ENCODE peak calls at places on chromosomes 11 and 22, in nine cellular contexts. X, B, W, N, M, K, I, V and Z are unnamed samples. For H3K36me3, the result is how much of the 10 kb centered on the place peaks cover.

GRCh38 chr22:44331881-44332714 is 19.3 kb upstream of the SHISAL1 start:
- DNase-seq in K (no peak), W (peak), X (no peak), B (peak), V (peak), N (no peak), M (peak), I (no peak), Z (peak)

GRCh38 chr11:3157381-3158130 is 7.6 kb downstream of the OSBPL5 start:
- DNase-seq in V (no peak), W (peak), B (peak), M (no peak), X (peak), K (peak), I (peak), N (no peak), Z (peak)

GRCh38 chr22:46971141-46971775 is 208.8 kb downstream of the TBC1D22A start:
- DNase-seq in I (no peak), W (no peak), V (peak), X (peak), M (peak), B (peak), K (no peak), N (no peak), Z (no peak)

GRCh38 chr11:130001491-130002351 is 914 bp downstream of the PRDM10 start:
- DNase-seq in M (peak), W (peak), X (peak), B (no peak), V (peak), N (peak), I (peak), K (peak), Z (peak)

GRCh38 chr11:19683141-19683805 is 29.4 kb upstream of the NAV2 start:
- DNase-seq in I (no peak), K (no peak), X (no peak), N (no peak), B (no peak), W (peak), M (no peak), V (no peak), Z (peak)

GRCh38 chr11:66815646-66816045 is 27.6 kb upstream of the RCE1 start:
- DNase-seq in M (no peak), I (no peak), N (peak), V (peak), K (no peak), B (no peak), X (no peak), W (peak), Z (no peak)

GRCh38 chr11:91406009-91406408 is 818.6 kb upstream of the FAT3 start:
- DNase-seq in W (no peak), K (no peak), X (no peak), M (no peak), I (no peak), N (no peak), V (no peak), B (peak), Z (no peak)

GRCh38 chr11:126669416-126669815 is 313.9 kb downstream of the ST3GAL4 start:
- DNase-seq in V (peak), B (no peak), I (no peak), W (peak), K (no peak), M (no peak), N (no peak), X (no peak), Z (peak)

GRCh38 chr22:23777776-23778575 is 5.3 kb downstream of the MMP11 start:
- DNase-seq in X (no peak), N (no peak), V (peak), K (no peak), M (no peak), B (no peak), I (no peak), W (no peak), Z (no peak)

GRCh38 chr22:37511368-37512104 is 7.7 kb downstream of the CARD10 start:
- DNase-seq in N (no peak), X (no peak), W (no peak), M (no peak), K (no peak), V (peak), I (no peak), B (no peak), Z (no peak)

GRCh38 chr22:50218153-50218995 is 17.6 kb downstream of the SELENOO start:
- DNase-seq in W (no peak), N (no peak), M (no peak), B (peak), V (no peak), I (no peak), X (no peak), K (peak), Z (no peak)

GRCh38 chr11:126115253-126115540 is 52.5 kb upstream of the CDON start:
- DNase-seq in V (no peak), M (no peak), W (peak), N (no peak), K (peak), X (no peak), I (no peak), B (peak), Z (peak)

GRCh38 chr11:92627615-92628201 is 341.7 kb upstream of the MTNR1B start:
- DNase-seq in K (no peak), X (peak), W (peak), N (peak), B (no peak), M (no peak), V (peak), I (no peak), Z (peak)

GRCh38 chr11:110984147-110984546 is 261.4 kb upstream of the POU2AF2 start:
- DNase-seq in X (peak), N (peak), B (no peak), K (no peak), I (no peak), M (peak), V (peak), W (peak), Z (no peak)

GRCh38 chr11:27254744-27255446 is 108.1 kb downstream of the CCDC34 start:
- DNase-seq in B (no peak), M (no peak), W (peak), K (no peak), V (peak), N (peak), I (no peak), X (peak), Z (no peak)

GRCh38 chr11:78560826-78561484 is 13.7 kb downstream of the NARS2 start:
- DNase-seq in N (no peak), M (no peak), W (peak), X (no peak), V (no peak), B (no peak), I (no peak), K (no peak), Z (no peak)

GRCh38 chr11:45390407-45390806 is 104.3 kb upstream of the SYT13 start:
- DNase-seq in K (no peak), X (peak), V (no peak), M (no peak), I (no peak), W (peak), N (no peak), B (no peak), Z (peak)

GRCh38 chr11:118605116-118605867 is 2.1 kb upstream of the PHLDB1 start:
- DNase-seq in N (no peak), B (no peak), M (peak), W (peak), K (no peak), X (peak), I (no peak), V (peak), Z (peak)

GRCh38 chr11:11989774-11990744 is 18.4 kb downstream of the DKK3 start:
- DNase-seq in M (no peak), X (no peak), W (peak), I (no peak), N (no peak), B (no peak), K (no peak), V (no peak), Z (peak)

GRCh38 chr11:29260939-29261705 is 755.7 kb downstream of the KCNA4 start:
- DNase-seq in X (peak), K (no peak), M (peak), V (peak), I (no peak), N (peak), B (no peak), W (peak), Z (peak)

GRCh38 chr22:17086301-17086700 is 1.5 kb downstream of the IL17RA start:
- DNase-seq in M (no peak), V (no peak), I (no peak), B (no peak), X (no peak), K (no peak), W (peak), N (no peak), Z (no peak)

GRCh38 chr22:26047920-26048319 is 121.3 kb upstream of the SEZ6L start:
- DNase-seq in W (no peak), M (no peak), V (no peak), N (no peak), X (no peak), I (no peak), B (no peak), K (no peak), Z (no peak)

GRCh38 chr22:29093030-29093429 is 20.2 kb downstream of the KREMEN1 start:
- DNase-seq in V (no peak), I (no peak), X (no peak), B (no peak), N (no peak), M (no peak), K (no peak), W (no peak), Z (no peak)

GRCh38 chr11:96390403-96390830 is 604 bp downstream of the JRKL start:
- DNase-seq in V (peak), K (no peak), W (peak), N (no peak), M (no peak), I (no peak), B (no peak), X (peak), Z (no peak)

GRCh38 chr11:6459049-6459448 is 14.7 kb downstream of the TRIM3 start:
- DNase-seq in K (no peak), B (no peak), M (no peak), I (no peak), W (no peak), V (no peak), X (no peak), N (no peak), Z (no peak)

GRCh38 chr11:59011672-59012071 is 72.4 kb downstream of the GLYATL1 start:
- DNase-seq in W (no peak), I (peak), M (peak), B (no peak), V (no peak), K (no peak), X (no peak), N (no peak), Z (no peak)

GRCh38 chr22:31361743-31362142 is 15.6 kb upstream of the PATZ1 start:
- DNase-seq in W (no peak), K (no peak), N (no peak), V (no peak), I (no peak), X (no peak), M (no peak), B (no peak), Z (no peak)

GRCh38 chr11:77071671-77072605 is 5.2 kb downstream of the CAPN5 start:
- DNase-seq in V (peak), I (no peak), W (peak), K (peak), N (no peak), X (peak), B (no peak), M (peak), Z (peak)

GRCh38 chr22:37417737-37418348 is 9.4 kb downstream of the ELFN2 start:
- DNase-seq in I (no peak), K (no peak), N (no peak), W (no peak), B (no peak), M (no peak), X (no peak), V (peak), Z (no peak)

GRCh38 chr22:26589367-26589844 is 526 bp downstream of the TPST2 start:
- DNase-seq in X (no peak), W (peak), K (peak), N (no peak), V (peak), I (peak), M (peak), B (no peak), Z (peak)

GRCh38 chr11:72267956-72268617 is 24.1 kb upstream of the PHOX2A start:
- DNase-seq in X (no peak), K (no peak), V (no peak), I (no peak), N (no peak), M (no peak), W (no peak), B (no peak), Z (no peak)

GRCh38 chr11:106424111-106424510 is 346.6 kb downstream of the AASDHPPT start:
- DNase-seq in X (peak), W (peak), M (no peak), I (no peak), N (peak), B (no peak), V (peak), K (no peak), Z (peak)

GRCh38 chr11:46671958-46672315 is 28.5 kb downstream of the ARHGAP1 start:
- DNase-seq in N (no peak), K (no peak), I (no peak), M (no peak), X (no peak), V (no peak), B (no peak), W (no peak), Z (no peak)
- H3K36me3 ChIP-seq in N (under half), K (half or more), I (half or more), M (under half), X (half or more), V (half or more), B (half or more), W (under half), Z (under half)

DNA sequence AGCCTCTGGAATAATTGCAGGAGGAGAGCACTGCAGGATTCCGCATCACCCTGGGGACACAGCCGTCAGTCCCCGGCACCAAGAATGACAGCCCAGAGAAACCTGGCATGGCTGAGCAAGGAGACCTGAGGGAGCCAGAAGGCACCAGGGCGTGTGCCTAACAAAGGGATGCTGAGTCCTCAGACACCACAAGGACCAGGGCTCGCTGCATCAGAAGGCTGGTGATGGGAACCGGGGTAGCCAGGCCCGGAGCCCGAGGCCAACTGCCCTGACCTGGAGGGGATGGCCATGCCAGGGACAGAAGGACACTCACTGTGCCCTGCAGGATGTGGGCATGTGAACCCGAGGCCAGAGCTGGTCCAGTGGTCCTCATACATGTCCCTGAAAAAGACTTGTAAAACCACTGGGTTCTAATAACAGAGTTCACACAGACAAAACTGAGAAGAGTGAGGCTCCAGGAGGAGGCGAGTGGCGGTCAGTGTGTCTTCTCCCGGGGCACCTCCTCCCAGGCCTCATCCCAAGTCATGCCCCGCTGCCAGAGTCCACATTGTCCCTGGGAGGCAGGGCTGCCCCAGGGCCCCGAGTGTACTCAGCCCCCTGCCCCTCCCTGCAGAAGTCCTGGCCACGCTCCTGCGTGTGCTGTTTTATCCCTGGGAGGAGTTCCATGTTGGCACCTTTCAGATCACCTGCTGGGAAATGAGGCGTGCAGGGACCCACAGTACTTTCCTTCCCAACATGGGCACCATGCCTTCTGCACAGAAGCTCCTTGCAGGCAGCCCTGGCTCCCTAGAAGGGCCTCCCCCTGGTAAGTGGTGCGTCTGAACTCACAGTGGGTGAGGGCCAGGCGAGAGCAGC is 42.5 kb downstream of the TBX1 start:
- DNase-seq in W (no peak), B (peak), V (no peak), I (no peak), X (no peak), K (peak), M (no peak), N (no peak), Z (no peak)
- H3K36me3 ChIP-seq in W (under half), B (under half), V (under half), I (under half), X (under half), K (under half), M (under half), N (under half), Z (under half)

GRCh38 chr22:20109411-20110358 is 6.2 kb upstream of the RANBP1 start:
- DNase-seq in W (no peak), K (peak), B (peak), X (no peak), M (no peak), N (no peak), I (no peak), V (no peak), Z (no peak)
- H3K36me3 ChIP-seq in W (under half), K (half or more), B (half or more), X (half or more), M (under half), N (under half), I (half or more), V (half or more), Z (half or more)

GRCh38 chr11:121572581-121573059 is 119.9 kb upstream of the SORL1-AS1 start:
- DNase-seq in N (no peak), X (no peak), K (no peak), B (no peak), M (no peak), I (no peak), W (no peak), V (no peak), Z (no peak)

GRCh38 chr11:121577106-121577505 is 124.3 kb upstream of the SORL1-AS1 start:
- DNase-seq in V (no peak), X (no peak), B (no peak), K (no peak), M (no peak), I (no peak), N (no peak), W (no peak), Z (no peak)

GRCh38 chr11:121575963-121576290 is 123.2 kb upstream of the SORL1-AS1 start:
- DNase-seq in B (no peak), W (no peak), V (no peak), M (no peak), I (no peak), X (no peak), K (no peak), N (no peak), Z (no peak)

GRCh38 chr11:121576531-121576930 is 123.8 kb upstream of the SORL1-AS1 start:
- DNase-seq in W (no peak), K (no peak), B (no peak), M (no peak), N (no peak), X (no peak), I (no peak), V (no peak), Z (no peak)

GRCh38 chr11:121575250-121575962 is 122.6 kb upstream of the SORL1-AS1 start:
- DNase-seq in I (no peak), M (no peak), K (peak), B (peak), V (peak), N (no peak), W (peak), X (peak), Z (peak)
- H3K36me3 ChIP-seq in I (half or more), M (under half), K (under half), B (under half), V (under half), N (under half), W (under half), X (under half), Z (under half)